ENCODE peak calls at places on chromosomes 7 and 10, in five cellular contexts. P is keratinocyte; K is coronary artery; U is mesenchymal stem cell; N is CD8-positive, alpha-beta memory T cell. S is an unnamed sample.

GRCh38 chr7:8125680-8126444 is 136.1 kb downstream of the ICA1 start:
- DNase-seq in P (no peak), K (no peak), U (no peak), N (peak; percentile 74), S (peak; percentile 85)

GRCh38 chr10:105857284-105858264 is 1216.5 kb downstream of the SORCS3 start:
- DNase-seq in P (no peak), K (no peak), U (no peak), N (no peak), S (no peak)

GRCh38 chr7:132773527-132773956 is 197.3 kb upstream of the PLXNA4 start:
- DNase-seq in P (no peak), K (no peak), U (no peak), N (no peak), S (no peak)

GRCh38 chr7:47771990-47772360 is 176.3 kb downstream of the PKD1L1 start:
- DNase-seq in P (no peak), K (no peak), U (no peak), N (no peak), S (no peak)

GRCh38 chr7:100407285-100408180 is 21.0 kb downstream of the ZCWPW1 start:
- DNase-seq in P (no peak), K (no peak), U (peak; percentile 75), N (no peak), S (peak; percentile 42)

GRCh38 chr10:62980697-62981495 is 152.2 kb upstream of the NRBF2 start:
- DNase-seq in P (peak; percentile 49), K (no peak), U (no peak), N (no peak), S (no peak)

GRCh38 chr10:120969219-120969645 is 118.1 kb downstream of the WDR11 start:
- DNase-seq in P (no peak), K (no peak), U (peak; percentile 47), N (no peak), S (no peak)

GRCh38 chr10:11605807-11606408 is 5.5 kb downstream of the USP6NL start:
- DNase-seq in P (no peak), K (no peak), U (no peak), N (no peak), S (no peak)

GRCh38 chr10:98312816-98313215 is 44.8 kb upstream of the LOXL4 start:
- DNase-seq in P (no peak), K (no peak), U (peak; percentile 72), N (no peak), S (no peak)

GRCh38 chr7:11236680-11237079 is 263.0 kb downstream of the PHF14 start:
- DNase-seq in P (no peak), K (no peak), U (no peak), N (no peak), S (no peak)

GRCh38 chr7:134660961-134661376 is 14.3 kb downstream of the BPGM start:
- DNase-seq in P (no peak), K (no peak), U (peak; percentile 77), N (no peak), S (no peak)

GRCh38 chr10:132631348-132631735 is 93.8 kb downstream of the INPP5A start:
- DNase-seq in P (no peak), K (peak; percentile 93), U (no peak), N (no peak), S (no peak)

GRCh38 chr7:51325231-51325630 is 8.6 kb upstream of the COBL start:
- DNase-seq in P (no peak), K (no peak), U (no peak), N (no peak), S (no peak)

GRCh38 chr10:113442340-113442739 is 110.5 kb upstream of the HABP2 start:
- DNase-seq in P (no peak), K (no peak), U (no peak), N (no peak), S (no peak)

GRCh38 chr7:101442426-101443070 is 79.9 kb downstream of the COL26A1 start:
- DNase-seq in P (no peak), K (no peak), U (no peak), N (no peak), S (no peak)

GRCh38 chr7:96236198-96237039 is 85.5 kb downstream of the SLC25A13 start:
- DNase-seq in P (no peak), K (peak; percentile 80), U (peak; percentile 89), N (no peak), S (no peak)

GRCh38 chr10:43647576-43647975 is 1.1 kb downstream of the ZNF32 start:
- DNase-seq in P (no peak), K (no peak), U (no peak), N (no peak), S (no peak)

GRCh38 chr7:113294750-113295149 is 176.4 kb upstream of the SMIM30 start:
- DNase-seq in P (no peak), K (no peak), U (no peak), N (no peak), S (no peak)

GRCh38 chr7:112550468-112551060 is 69.8 kb downstream of the LSMEM1 start:
- DNase-seq in P (peak; percentile 15), K (no peak), U (peak; percentile 62), N (no peak), S (peak; percentile 11)

GRCh38 chr10:123148414-123149161 is 652 bp downstream of the HMX2 start:
- DNase-seq in P (no peak), K (no peak), U (peak; percentile 20), N (no peak), S (no peak)

GRCh38 chr10:123149568-123150228 is 1.8 kb downstream of the HMX2 start:
- DNase-seq in P (no peak), K (no peak), U (peak; percentile 57), N (no peak), S (no peak)

GRCh38 chr10:123147635-123148413 is at the start of gene HMX2:
- DNase-seq in P (no peak), K (no peak), U (no peak), N (no peak), S (no peak)

GRCh38 chr10:123150229-123150985 is 2.5 kb downstream of the HMX2 start:
- DNase-seq in P (no peak), K (no peak), U (no peak), N (no peak), S (no peak)

GRCh38 chr10:123149162-123149567 is 1.2 kb downstream of the HMX2 start:
- DNase-seq in P (no peak), K (no peak), U (no peak), N (no peak), S (no peak)
- H3K4me3 ChIP-seq in P (peak overlapping the region; percentile 55), K (peak overlapping the region; percentile 70), U (peak overlapping the region; percentile 75), N (peak overlapping the region; percentile 58), S (no peak overlapping the region)

DNA sequence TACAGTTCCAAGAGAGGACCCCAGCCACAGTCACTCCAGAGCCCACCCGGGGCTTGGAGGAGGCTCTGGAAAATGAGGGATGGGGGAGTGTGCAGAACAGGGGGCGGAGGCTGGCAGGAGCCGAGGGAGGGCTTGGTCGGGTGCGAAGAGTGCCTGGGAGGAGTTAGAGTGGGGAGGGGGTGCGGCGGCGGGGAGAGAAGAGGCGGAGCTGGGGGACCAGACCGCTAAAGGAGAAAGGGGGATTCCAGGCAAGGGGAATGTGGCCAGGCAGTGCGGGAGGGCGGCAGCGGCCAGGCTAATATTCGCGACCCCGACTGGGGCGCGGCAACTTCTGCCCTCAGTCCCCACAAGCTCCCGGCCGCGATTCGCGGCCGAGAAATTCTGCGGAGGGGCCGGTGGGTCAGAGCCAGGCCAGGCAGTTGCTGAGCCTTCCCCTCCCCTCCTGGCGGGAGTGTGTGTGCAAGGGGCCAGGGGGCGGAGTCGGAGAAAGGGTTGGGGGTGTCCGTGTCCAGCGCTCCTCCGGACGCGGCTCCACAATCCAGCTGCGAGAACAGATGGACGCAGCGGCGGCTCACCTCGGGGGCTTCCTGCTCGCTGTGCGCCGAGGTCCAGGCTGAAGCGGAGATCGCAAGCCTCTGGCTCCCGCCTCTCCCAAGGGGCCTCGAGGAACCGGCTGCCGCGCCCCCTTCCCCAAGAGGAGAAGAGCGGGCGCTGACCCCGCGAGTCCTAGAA is 661 bp upstream of the SLC18A3 start:
- DNase-seq in P (no peak), K (peak; percentile 53), U (no peak), N (no peak), S (no peak)
- H3K4me3 ChIP-seq in P (no peak overlapping the region), K (peak overlapping the region; percentile 59), U (no peak overlapping the region), N (no peak overlapping the region), S (no peak overlapping the region)

DNA sequence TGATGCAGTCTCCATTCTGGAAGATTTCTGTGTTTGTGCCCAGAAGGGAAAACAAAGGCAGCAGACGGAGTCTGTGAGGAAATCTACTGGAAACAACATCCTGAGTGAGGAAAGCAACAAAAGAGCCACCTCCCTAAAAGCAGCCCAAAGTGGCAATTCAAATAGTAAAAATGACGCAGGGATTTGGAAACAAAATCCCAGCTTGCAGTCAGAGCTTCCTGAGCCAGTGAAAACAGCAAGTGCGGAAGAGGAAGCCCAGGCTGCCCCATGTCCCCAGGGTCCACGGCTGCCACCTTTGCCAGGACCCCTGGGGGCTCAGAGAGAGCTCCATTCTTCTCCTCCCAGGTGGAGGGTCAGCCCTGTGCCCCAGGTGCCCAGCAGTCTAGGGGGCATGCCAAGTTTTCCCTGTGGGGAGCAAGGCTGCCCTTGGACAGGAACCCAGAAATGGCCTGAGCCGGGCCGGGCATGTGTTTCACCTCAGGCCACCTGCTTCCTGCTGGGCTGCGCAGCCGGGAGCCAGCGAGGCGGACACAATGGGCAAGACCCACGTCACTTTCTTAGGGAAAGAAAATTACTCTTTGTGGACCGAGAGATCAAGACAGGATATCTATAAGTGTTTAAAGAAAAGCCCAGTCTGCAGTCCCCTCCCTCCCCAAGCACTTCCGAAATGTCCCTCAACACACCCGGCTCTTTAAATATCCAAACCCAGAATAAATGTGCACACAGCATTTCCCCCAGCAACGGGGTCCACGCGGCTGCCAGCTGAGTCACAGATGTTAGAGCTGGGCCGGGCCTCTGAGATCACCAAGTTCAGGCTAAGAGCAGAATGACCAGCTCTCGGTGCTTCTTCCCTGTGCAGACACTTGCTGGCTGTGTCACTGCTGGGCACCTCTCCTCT is 231.1 kb downstream of the ARHGAP12 start:
- DNase-seq in P (no peak), K (peak; percentile 93), U (peak; percentile 87), N (no peak), S (no peak)
- H3K4me3 ChIP-seq in P (no peak overlapping the region), K (peak overlapping the region; percentile 63), U (peak overlapping the region; percentile 60), N (no peak overlapping the region), S (no peak overlapping the region)

GRCh38 chr10:127977368-127978009 is 70.6 kb downstream of the PTPRE start:
- DNase-seq in P (no peak), K (peak; percentile 83), U (peak; percentile 97), N (no peak), S (no peak)
- H3K4me3 ChIP-seq in P (no peak overlapping the region), K (peak overlapping the region; percentile 62), U (peak overlapping the region; percentile 69), N (no peak overlapping the region), S (no peak overlapping the region)

DNA sequence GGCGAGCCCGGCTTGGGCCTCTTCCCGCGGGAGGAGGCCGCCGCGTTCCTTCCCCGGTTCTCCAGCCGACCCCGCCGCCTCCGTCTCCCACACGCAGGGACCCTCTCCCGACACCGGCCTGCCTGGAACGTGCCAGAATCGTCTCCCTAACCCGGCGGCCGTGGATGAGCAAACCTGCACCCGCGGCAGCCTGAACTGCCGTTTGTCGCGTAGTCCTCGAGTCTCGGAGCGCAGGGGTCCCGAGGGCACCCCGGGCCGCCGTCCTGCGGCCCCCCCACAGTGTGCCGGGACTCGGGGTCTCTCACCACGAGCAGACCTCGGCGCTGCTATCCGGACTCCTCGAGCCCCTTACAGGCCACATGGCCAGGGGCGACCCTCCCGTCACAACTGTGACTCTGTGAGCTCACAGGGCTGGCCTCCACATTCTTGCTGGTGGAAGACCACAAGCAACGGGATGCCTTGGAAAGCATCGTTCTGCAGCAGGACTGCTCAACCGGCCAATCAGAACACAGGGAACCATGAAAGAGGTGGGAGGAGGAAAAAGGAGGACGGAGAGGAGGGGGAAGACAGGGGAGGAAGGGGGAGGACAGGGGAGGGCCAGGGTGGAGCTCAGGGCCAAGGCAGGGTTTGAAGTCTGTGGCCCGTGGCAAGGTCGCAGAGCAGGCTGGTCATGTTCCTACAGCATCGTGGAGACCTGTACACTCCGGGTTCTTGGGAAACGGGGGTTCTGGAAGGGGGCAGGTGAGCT is 276.9 kb downstream of the DNAJB6 start:
- DNase-seq in P (no peak), K (no peak), U (no peak), N (no peak), S (no peak)
- H3K4me3 ChIP-seq in P (no peak overlapping the region), K (peak overlapping the region; percentile 68), U (peak overlapping the region; percentile 59), N (peak overlapping the region; percentile 71), S (no peak overlapping the region)